ENCODE peak calls at places on chromosomes 13 and 19, in six cellular contexts. One of them, this sample, is unnamed.

GRCh38 chr19:16698914-16699313 is 20.7 kb upstream of the NWD1 start:
- DNase-seq in CD8-positive, alpha-beta memory T cell: no peak
- DNase-seq in NCI-H1092: no peak
- DNase-seq in activated naive CD4-positive, alpha-beta T cell: no peak
- DNase-seq in non-pigmented ciliary epithelial cell: no peak
- DNase-seq in omental fat pad: no peak
- DNase-seq in this sample: no peak

GRCh38 chr13:52903320-52903719 is 54.9 kb upstream of the PCDH8 start:
- DNase-seq in non-pigmented ciliary epithelial cell: no peak
- DNase-seq in NCI-H1092: no peak
- DNase-seq in CD8-positive, alpha-beta memory T cell: no peak
- DNase-seq in omental fat pad: no peak
- DNase-seq in activated naive CD4-positive, alpha-beta T cell: no peak
- DNase-seq in this sample: no peak

GRCh38 chr13:42223681-42224080 is 48.3 kb upstream of the AKAP11 start:
- DNase-seq in activated naive CD4-positive, alpha-beta T cell: no peak
- DNase-seq in omental fat pad: no peak
- DNase-seq in NCI-H1092: no peak
- DNase-seq in CD8-positive, alpha-beta memory T cell: no peak
- DNase-seq in non-pigmented ciliary epithelial cell: no peak
- DNase-seq in this sample: no peak

GRCh38 chr19:11663162-11663561 is 65.9 kb downstream of the ZNF627 start:
- DNase-seq in activated naive CD4-positive, alpha-beta T cell: no peak
- DNase-seq in CD8-positive, alpha-beta memory T cell: no peak
- DNase-seq in omental fat pad: no peak
- DNase-seq in non-pigmented ciliary epithelial cell: no peak
- DNase-seq in NCI-H1092: no peak
- DNase-seq in this sample: no peak

GRCh38 chr19:45137179-45137761 is 23.5 kb downstream of the NKPD1 start:
- DNase-seq in CD8-positive, alpha-beta memory T cell: no peak
- DNase-seq in NCI-H1092: no peak
- DNase-seq in activated naive CD4-positive, alpha-beta T cell: no peak
- DNase-seq in non-pigmented ciliary epithelial cell: no peak
- DNase-seq in omental fat pad: no peak
- DNase-seq in this sample: no peak

GRCh38 chr19:15115080-15115479 is 7.9 kb downstream of the SYDE1 start:
- DNase-seq in activated naive CD4-positive, alpha-beta T cell: no peak
- DNase-seq in NCI-H1092: no peak
- DNase-seq in CD8-positive, alpha-beta memory T cell: no peak
- DNase-seq in non-pigmented ciliary epithelial cell: no peak
- DNase-seq in omental fat pad: peak
- DNase-seq in this sample: no peak

GRCh38 chr13:51731759-51732158 is 72.2 kb downstream of the DHRS12 start:
- DNase-seq in activated naive CD4-positive, alpha-beta T cell: no peak
- DNase-seq in NCI-H1092: no peak
- DNase-seq in omental fat pad: no peak
- DNase-seq in CD8-positive, alpha-beta memory T cell: no peak
- DNase-seq in non-pigmented ciliary epithelial cell: no peak
- DNase-seq in this sample: no peak

GRCh38 chr19:16828990-16829821 is at the start of gene SIN3B:
- DNase-seq in CD8-positive, alpha-beta memory T cell: peak
- DNase-seq in non-pigmented ciliary epithelial cell: no peak
- DNase-seq in NCI-H1092: peak
- DNase-seq in activated naive CD4-positive, alpha-beta T cell: peak
- DNase-seq in omental fat pad: peak
- DNase-seq in this sample: peak

GRCh38 chr19:29845576-29846176 is 33.9 kb downstream of the CCNE1 start:
- DNase-seq in omental fat pad: no peak
- DNase-seq in non-pigmented ciliary epithelial cell: no peak
- DNase-seq in NCI-H1092: no peak
- DNase-seq in CD8-positive, alpha-beta memory T cell: no peak
- DNase-seq in activated naive CD4-positive, alpha-beta T cell: no peak
- DNase-seq in this sample: no peak

GRCh38 chr13:31790992-31791391 is 51.7 kb downstream of the RXFP2 start:
- DNase-seq in NCI-H1092: no peak
- DNase-seq in CD8-positive, alpha-beta memory T cell: no peak
- DNase-seq in non-pigmented ciliary epithelial cell: no peak
- DNase-seq in omental fat pad: no peak
- DNase-seq in activated naive CD4-positive, alpha-beta T cell: no peak
- DNase-seq in this sample: no peak

GRCh38 chr19:10230155-10230903 is 802 bp downstream of the S1PR2 start:
- DNase-seq in CD8-positive, alpha-beta memory T cell: peak
- DNase-seq in non-pigmented ciliary epithelial cell: no peak
- DNase-seq in omental fat pad: no peak
- DNase-seq in NCI-H1092: peak
- DNase-seq in activated naive CD4-positive, alpha-beta T cell: peak
- DNase-seq in this sample: no peak

GRCh38 chr13:112883241-112883945 is 85.6 kb upstream of the MCF2L start:
- DNase-seq in CD8-positive, alpha-beta memory T cell: no peak
- DNase-seq in non-pigmented ciliary epithelial cell: no peak
- DNase-seq in omental fat pad: no peak
- DNase-seq in activated naive CD4-positive, alpha-beta T cell: no peak
- DNase-seq in NCI-H1092: no peak
- DNase-seq in this sample: no peak

GRCh38 chr19:31349160-31349881 is at the start of gene TSHZ3:
- DNase-seq in CD8-positive, alpha-beta memory T cell: peak
- DNase-seq in non-pigmented ciliary epithelial cell: peak
- DNase-seq in omental fat pad: no peak
- DNase-seq in NCI-H1092: no peak
- DNase-seq in activated naive CD4-positive, alpha-beta T cell: peak
- DNase-seq in this sample: no peak

GRCh38 chr13:50323440-50324070 is 308.3 kb downstream of the KCNRG start:
- DNase-seq in NCI-H1092: no peak
- DNase-seq in CD8-positive, alpha-beta memory T cell: no peak
- DNase-seq in activated naive CD4-positive, alpha-beta T cell: no peak
- DNase-seq in omental fat pad: no peak
- DNase-seq in non-pigmented ciliary epithelial cell: peak
- DNase-seq in this sample: no peak

GRCh38 chr13:72920097-72920496 is 138.2 kb downstream of the PIBF1 start:
- DNase-seq in CD8-positive, alpha-beta memory T cell: no peak
- DNase-seq in activated naive CD4-positive, alpha-beta T cell: no peak
- DNase-seq in omental fat pad: no peak
- DNase-seq in NCI-H1092: no peak
- DNase-seq in non-pigmented ciliary epithelial cell: no peak
- DNase-seq in this sample: no peak

GRCh38 chr13:98172570-98173405 is 4.3 kb downstream of the RNF113B start:
- DNase-seq in activated naive CD4-positive, alpha-beta T cell: no peak
- DNase-seq in non-pigmented ciliary epithelial cell: no peak
- DNase-seq in omental fat pad: no peak
- DNase-seq in NCI-H1092: no peak
- DNase-seq in CD8-positive, alpha-beta memory T cell: no peak
- DNase-seq in this sample: no peak

GRCh38 chr19:19324059-19324755 is 3.6 kb downstream of the MAU2 start:
- DNase-seq in activated naive CD4-positive, alpha-beta T cell: no peak
- DNase-seq in omental fat pad: no peak
- DNase-seq in non-pigmented ciliary epithelial cell: no peak
- DNase-seq in CD8-positive, alpha-beta memory T cell: no peak
- DNase-seq in NCI-H1092: no peak
- DNase-seq in this sample: no peak

GRCh38 chr13:73835138-73835721 is 299.0 kb downstream of the KLF12 start:
- DNase-seq in NCI-H1092: peak
- DNase-seq in activated naive CD4-positive, alpha-beta T cell: no peak
- DNase-seq in non-pigmented ciliary epithelial cell: no peak
- DNase-seq in omental fat pad: no peak
- DNase-seq in CD8-positive, alpha-beta memory T cell: peak
- DNase-seq in this sample: no peak

GRCh38 chr19:18473706-18474087 is 35.8 kb upstream of the ISYNA1 start:
- DNase-seq in NCI-H1092: no peak
- DNase-seq in non-pigmented ciliary epithelial cell: no peak
- DNase-seq in omental fat pad: no peak
- DNase-seq in activated naive CD4-positive, alpha-beta T cell: no peak
- DNase-seq in CD8-positive, alpha-beta memory T cell: no peak
- DNase-seq in this sample: no peak

GRCh38 chr19:41638624-41639023 is 11.8 kb upstream of the CEACAM4 start:
- DNase-seq in activated naive CD4-positive, alpha-beta T cell: no peak
- DNase-seq in omental fat pad: no peak
- DNase-seq in non-pigmented ciliary epithelial cell: no peak
- DNase-seq in NCI-H1092: no peak
- DNase-seq in CD8-positive, alpha-beta memory T cell: no peak
- DNase-seq in this sample: no peak

GRCh38 chr13:79386125-79386822 is 19.8 kb downstream of the RBM26 start:
- DNase-seq in activated naive CD4-positive, alpha-beta T cell: no peak
- DNase-seq in omental fat pad: no peak
- DNase-seq in non-pigmented ciliary epithelial cell: no peak
- DNase-seq in NCI-H1092: no peak
- DNase-seq in CD8-positive, alpha-beta memory T cell: peak
- DNase-seq in this sample: no peak

GRCh38 chr13:40064723-40065122 is 409.3 kb downstream of the COG6 start:
- DNase-seq in CD8-positive, alpha-beta memory T cell: no peak
- DNase-seq in omental fat pad: no peak
- DNase-seq in NCI-H1092: no peak
- DNase-seq in non-pigmented ciliary epithelial cell: no peak
- DNase-seq in activated naive CD4-positive, alpha-beta T cell: no peak
- DNase-seq in this sample: no peak

This sample was measured in NCI-H2107.